ENCODE peak calls at places on chromosomes 13 and 19, in five cellular contexts. X is brain microvascular endothelial cell; J is stimulated activated CD4-positive, alpha-beta T cell treated with anti-CD3 and anti-CD28 coated beads, Interleukin-15, amount 100 ng/mL, for 1 hour; P is breast epithelium; N is heart right ventricle. E is an unnamed sample.

GRCh38 chr19:33052352-33052972 is 12.2 kb downstream of the RHPN2 start:
- DNase-seq in X (no peak), J (no peak), P (no peak), N (no peak), E (no peak)

GRCh38 chr19:18590273-18591272 is 2.0 kb downstream of the REX1BD start:
- DNase-seq in J (no peak), P (peak; percentile 82), X (peak; percentile 56), N (no peak), E (no peak)

GRCh38 chr13:21458457-21458815 is 667 bp downstream of the ZDHHC20 start:
- DNase-seq in J (no peak), P (peak; percentile 50), X (no peak), N (peak; percentile 23), E (no peak)

GRCh38 chr19:40799558-40800338 is 757 bp downstream of the EGLN2 start:
- DNase-seq in N (peak; percentile 80), P (no peak), X (no peak), J (no peak), E (no peak)

GRCh38 chr19:13051581-13052165 is 51.0 kb downstream of the LYL1 start:
- DNase-seq in N (no peak), X (no peak), P (peak; percentile 67), J (no peak), E (no peak)

GRCh38 chr19:1357695-1358094 is 26.0 kb upstream of the NDUFS7 start:
- DNase-seq in X (no peak), P (no peak), N (no peak), J (no peak), E (no peak)

GRCh38 chr19:29079331-29079730 is 133.6 kb downstream of the UQCRFS1 start:
- DNase-seq in N (no peak), P (no peak), J (no peak), X (no peak), E (no peak)

GRCh38 chr19:4388171-4389063 is 11.9 kb downstream of the SH3GL1 start:
- DNase-seq in N (no peak), J (no peak), X (no peak), P (peak; percentile 83), E (no peak)

GRCh38 chr19:54339646-54340358 is 840 bp upstream of the LILRA4 start:
- DNase-seq in J (no peak), X (no peak), P (no peak), N (no peak), E (no peak)

GRCh38 chr13:43776680-43777079 is 10.1 kb downstream of the ENOX1 start:
- DNase-seq in J (no peak), N (no peak), X (peak; percentile 40), P (no peak), E (no peak)

GRCh38 chr19:56294557-56294956 is 20.1 kb downstream of the ZSCAN5A start:
- DNase-seq in P (no peak), X (peak; percentile 36), N (no peak), J (no peak), E (no peak)

GRCh38 chr19:29266001-29266400 is 53.0 kb upstream of the UQCRFS1 start:
- DNase-seq in P (no peak), N (no peak), X (no peak), J (no peak), E (no peak)

GRCh38 chr13:110245421-110245899 is 61.5 kb downstream of the COL4A1 start:
- DNase-seq in N (no peak), P (no peak), J (no peak), X (no peak), E (peak; percentile 90)

GRCh38 chr19:31880283-31880682 is 465.1 kb upstream of the ZNF507 start:
- DNase-seq in J (no peak), N (peak; percentile 32), P (no peak), X (no peak), E (no peak)

GRCh38 chr13:53250272-53250875 is 221.8 kb downstream of the OLFM4 start:
- DNase-seq in J (no peak), X (peak; percentile 52), N (peak; percentile 13), P (no peak), E (no peak)

GRCh38 chr13:110343241-110343865 is 36.3 kb downstream of the COL4A2 start:
- DNase-seq in J (no peak), N (no peak), X (no peak), P (peak; percentile 91), E (no peak)

GRCh38 chr13:34926513-34926912 is 15.6 kb upstream of the NBEA start:
- DNase-seq in J (no peak), X (peak; percentile 71), N (no peak), P (no peak), E (no peak)

GRCh38 chr19:21260164-21260847 is 68.9 kb downstream of the ZNF708 start:
- DNase-seq in N (no peak), P (no peak), J (no peak), X (no peak), E (no peak)

E was measured in esophagus muscularis mucosa.